ENCODE peak calls at places on chromosome 7, in five cellular contexts. One of them, this sample, is unnamed.

GRCh38 chr7:139354729-139355128 is 5.0 kb upstream of the LUC7L2 start:
- DNase-seq in GM10248: no peak
- DNase-seq in activated CD4-positive, alpha-beta T cell treated with anti-CD3 and anti-CD28 coated beads for 36 hours: no peak
- DNase-seq in NCI-H1694 treated with DMSO at 0.1 percent for 48 hours: no peak
- DNase-seq in cardiac muscle cell: no peak
- DNase-seq in this sample: no peak

GRCh38 chr7:82109288-82109687 is 334.3 kb downstream of the CACNA2D1 start:
- DNase-seq in GM10248: no peak
- DNase-seq in activated CD4-positive, alpha-beta T cell treated with anti-CD3 and anti-CD28 coated beads for 36 hours: no peak
- DNase-seq in NCI-H1694 treated with DMSO at 0.1 percent for 48 hours: no peak
- DNase-seq in cardiac muscle cell: no peak
- DNase-seq in this sample: peak; percentile 53

GRCh38 chr7:71298378-71298777 is 166.4 kb downstream of the GALNT17 start:
- DNase-seq in GM10248: no peak
- DNase-seq in activated CD4-positive, alpha-beta T cell treated with anti-CD3 and anti-CD28 coated beads for 36 hours: no peak
- DNase-seq in NCI-H1694 treated with DMSO at 0.1 percent for 48 hours: no peak
- DNase-seq in cardiac muscle cell: no peak
- DNase-seq in this sample: no peak

GRCh38 chr7:76424413-76425111 is at the start of gene ZP3:
- DNase-seq in GM10248: no peak
- DNase-seq in activated CD4-positive, alpha-beta T cell treated with anti-CD3 and anti-CD28 coated beads for 36 hours: no peak
- DNase-seq in NCI-H1694 treated with DMSO at 0.1 percent for 48 hours: no peak
- DNase-seq in cardiac muscle cell: no peak
- DNase-seq in this sample: no peak

GRCh38 chr7:32062150-32062549 is 8.1 kb downstream of the PDE1C start:
- DNase-seq in GM10248: peak; percentile 32
- DNase-seq in activated CD4-positive, alpha-beta T cell treated with anti-CD3 and anti-CD28 coated beads for 36 hours: peak; percentile 55
- DNase-seq in NCI-H1694 treated with DMSO at 0.1 percent for 48 hours: peak; percentile 25
- DNase-seq in cardiac muscle cell: peak; percentile 51
- DNase-seq in this sample: no peak

GRCh38 chr7:24751484-24751883 is 5.8 kb downstream of the GSDME start:
- DNase-seq in GM10248: no peak
- DNase-seq in activated CD4-positive, alpha-beta T cell treated with anti-CD3 and anti-CD28 coated beads for 36 hours: no peak
- DNase-seq in NCI-H1694 treated with DMSO at 0.1 percent for 48 hours: no peak
- DNase-seq in cardiac muscle cell: no peak
- DNase-seq in this sample: no peak

GRCh38 chr7:43337811-43338210 is 225.4 kb downstream of the HECW1 start:
- DNase-seq in GM10248: no peak
- DNase-seq in activated CD4-positive, alpha-beta T cell treated with anti-CD3 and anti-CD28 coated beads for 36 hours: no peak
- DNase-seq in NCI-H1694 treated with DMSO at 0.1 percent for 48 hours: no peak
- DNase-seq in cardiac muscle cell: no peak
- DNase-seq in this sample: no peak

GRCh38 chr7:155644971-155645509 is 579 bp downstream of the RBM33 start:
- DNase-seq in GM10248: peak; percentile 57
- DNase-seq in activated CD4-positive, alpha-beta T cell treated with anti-CD3 and anti-CD28 coated beads for 36 hours: peak; percentile 68
- DNase-seq in NCI-H1694 treated with DMSO at 0.1 percent for 48 hours: peak; percentile 36
- DNase-seq in cardiac muscle cell: peak; percentile 45
- DNase-seq in this sample: peak; percentile 32

GRCh38 chr7:138186951-138187351 is 110.7 kb downstream of the AKR1D1 start:
- DNase-seq in GM10248: no peak
- DNase-seq in activated CD4-positive, alpha-beta T cell treated with anti-CD3 and anti-CD28 coated beads for 36 hours: no peak
- DNase-seq in NCI-H1694 treated with DMSO at 0.1 percent for 48 hours: no peak
- DNase-seq in cardiac muscle cell: no peak
- DNase-seq in this sample: no peak

GRCh38 chr7:129213828-129214227 is 11.0 kb upstream of the AHCYL2 start:
- DNase-seq in GM10248: peak; percentile 43
- DNase-seq in activated CD4-positive, alpha-beta T cell treated with anti-CD3 and anti-CD28 coated beads for 36 hours: peak; percentile 51
- DNase-seq in NCI-H1694 treated with DMSO at 0.1 percent for 48 hours: no peak
- DNase-seq in cardiac muscle cell: no peak
- DNase-seq in this sample: peak; percentile 49